ENCODE peak calls at places on chromosomes 3 and 15, in seven cellular contexts. D is naive thymus-derived CD4-positive, alpha-beta T cell; S is body of pancreas; J is endothelial cell of umbilical vein; L is astrocyte of the spinal cord; T is cardiac muscle cell; K is effector memory CD4-positive, alpha-beta T cell. M is an unnamed sample.

GRCh38 chr3:15666277-15666676 is 64.7 kb downstream of the BTD start:
- DNase-seq in S (no peak), D (no peak), L (no peak), K (no peak), J (no peak), T (no peak), M (no peak)

GRCh38 chr3:53170325-53171108 is 9.5 kb downstream of the PRKCD start:
- DNase-seq in S (no peak), D (no peak), L (no peak), T (peak; percentile 20), J (no peak), K (no peak), M (no peak)

GRCh38 chr15:83039206-83039605 is 27.8 kb upstream of the C15orf40 start:
- DNase-seq in K (no peak), J (no peak), D (no peak), T (no peak), L (no peak), S (no peak), M (no peak)

GRCh38 chr15:63331456-63331855 is 50.2 kb downstream of the CA12 start:
- DNase-seq in T (peak; percentile 11), L (peak; percentile 14), S (no peak), J (no peak), D (no peak), K (no peak), M (no peak)

GRCh38 chr3:132709761-132710160 is 12.4 kb downstream of the NPHP3 start:
- DNase-seq in L (no peak), S (no peak), K (no peak), J (no peak), T (peak; percentile 50), D (no peak), M (no peak)

GRCh38 chr3:8724108-8724752 is 9.4 kb upstream of the CAV3 start:
- DNase-seq in J (no peak), D (no peak), T (no peak), K (no peak), L (no peak), S (no peak), M (no peak)

GRCh38 chr3:139830817-139831216 is 104.2 kb upstream of the CLSTN2 start:
- DNase-seq in K (no peak), J (no peak), T (no peak), S (peak; percentile 37), L (no peak), D (no peak), M (no peak)

GRCh38 chr3:134030801-134031619 is 1.3 kb upstream of the SLCO2A1 start:
- DNase-seq in K (no peak), J (no peak), S (no peak), D (no peak), T (no peak), L (no peak), M (no peak)

GRCh38 chr3:24287728-24288450 is 206.8 kb downstream of the THRB start:
- DNase-seq in K (no peak), J (peak; percentile 32), S (peak; percentile 28), T (no peak), L (no peak), D (no peak), M (peak; percentile 45)

GRCh38 chr3:182793663-182794454 is 555 bp downstream of the ATP11B start:
- DNase-seq in T (peak; percentile 56), S (peak; percentile 61), L (peak; percentile 48), J (peak; percentile 42), D (peak; percentile 64), K (peak; percentile 24), M (peak; percentile 56)

GRCh38 chr3:159378391-159378790 is 576.5 kb downstream of the MFSD1 start:
- DNase-seq in D (no peak), S (no peak), K (no peak), L (no peak), J (no peak), T (no peak), M (no peak)

GRCh38 chr3:135314227-135314626 is 519.2 kb downstream of the EPHB1 start:
- DNase-seq in S (no peak), D (no peak), T (no peak), L (no peak), K (no peak), J (no peak), M (no peak)

GRCh38 chr15:70199601-70200000 is 101.9 kb upstream of the TLE3 start:
- DNase-seq in T (no peak), K (no peak), S (no peak), L (no peak), D (no peak), J (no peak), M (no peak)

GRCh38 chr3:140384876-140385275 is 293.0 kb upstream of the TRIM42 start:
- DNase-seq in S (no peak), L (no peak), T (no peak), K (no peak), D (no peak), J (no peak), M (no peak)

GRCh38 chr15:40122239-40122638 is 13.6 kb upstream of the BMF start:
- DNase-seq in K (no peak), L (no peak), D (no peak), S (no peak), J (no peak), T (no peak), M (no peak)

GRCh38 chr15:77944002-77944867 is 133.3 kb downstream of the TBC1D2B start:
- DNase-seq in J (peak; percentile 82), T (peak; percentile 89), K (no peak), L (peak; percentile 66), D (no peak), S (peak; percentile 90), M (peak; percentile 91)

GRCh38 chr3:47261301-47261700 is 21.3 kb downstream of the KIF9 start:
- DNase-seq in T (no peak), J (no peak), D (no peak), S (no peak), K (no peak), L (no peak), M (peak; percentile 8)

GRCh38 chr3:153614563-153614962 is 452.5 kb downstream of the RAP2B start:
- DNase-seq in J (peak; percentile 62), T (peak; percentile 76), L (peak; percentile 62), S (no peak), K (no peak), D (no peak), M (peak; percentile 1)

GRCh38 chr3:32384938-32385337 is 6.7 kb upstream of the CMTM7 start:
- DNase-seq in T (peak; percentile 89), L (peak; percentile 56), S (no peak), J (no peak), D (no peak), K (no peak), M (no peak)

GRCh38 chr3:177724020-177724638 is 526.8 kb upstream of the TBL1XR1 start:
- DNase-seq in S (peak; percentile 37), K (no peak), T (peak; percentile 59), D (no peak), J (peak; percentile 44), L (no peak), M (peak; percentile 30)

DNA sequence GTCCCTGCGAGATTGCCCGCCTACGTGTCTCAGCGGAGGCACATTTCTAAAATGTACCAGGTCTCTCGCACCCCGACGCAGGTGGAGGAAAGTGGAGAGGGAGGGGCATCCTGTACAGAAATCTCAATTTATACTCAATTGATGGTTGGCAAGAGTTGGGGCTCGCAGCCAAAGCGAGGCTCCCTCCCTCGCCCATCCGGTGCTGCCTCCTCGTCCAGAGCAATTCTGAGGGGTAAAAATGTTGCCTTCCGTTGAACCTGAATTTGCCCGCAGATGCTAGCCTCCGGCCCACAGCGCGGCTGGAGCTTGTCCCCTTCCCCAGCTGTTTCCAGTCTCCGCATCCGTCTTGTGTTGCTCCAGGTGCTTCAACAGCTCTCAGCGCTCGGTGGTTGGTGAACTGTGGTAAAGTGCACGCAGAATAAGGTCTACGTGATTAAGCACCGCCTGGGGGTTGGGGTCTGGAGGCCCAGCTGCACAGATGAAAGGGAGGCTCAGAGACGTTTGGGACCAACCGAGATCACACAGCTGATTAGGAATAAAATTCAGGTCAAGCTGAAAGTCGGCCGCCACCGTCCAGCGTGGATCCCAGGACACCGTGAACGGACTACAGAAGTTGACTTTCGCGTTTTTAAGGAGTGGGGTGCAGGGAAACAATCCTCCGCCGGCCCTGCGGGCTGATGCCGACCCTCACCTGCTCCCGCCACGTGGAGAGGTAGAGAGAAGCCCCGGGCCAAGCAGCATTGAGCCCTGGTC is 841 bp upstream of the POLG start:
- DNase-seq in D (no peak), K (no peak), T (no peak), S (no peak), L (no peak), J (peak; percentile 52), M (no peak)
- H3K4me3 ChIP-seq in D (peak overlapping the region; percentile 91), K (peak overlapping the region; percentile 73), T (peak overlapping the region; percentile 38), S (no peak overlapping the region), L (peak overlapping the region; percentile 53), J (peak overlapping the region; percentile 17), M (peak overlapping the region; percentile 31)

DNA sequence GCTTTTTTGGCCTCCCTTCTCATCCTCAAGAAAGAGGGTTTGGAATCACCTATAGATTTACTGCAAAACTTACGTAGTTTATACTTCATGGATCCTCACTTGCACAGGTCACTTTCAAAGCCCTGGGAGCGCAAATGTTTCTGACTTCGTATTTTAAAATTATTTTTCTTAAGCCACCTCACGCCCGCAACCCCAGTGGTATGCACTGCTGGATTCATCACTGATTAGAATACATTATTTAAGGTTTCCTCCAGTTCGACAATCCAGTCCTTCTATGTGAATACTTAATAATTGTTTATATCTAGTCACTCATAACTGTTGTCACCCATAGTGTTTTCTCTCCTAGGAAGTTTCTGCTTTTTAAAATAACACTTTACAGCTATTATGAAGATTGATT is 339.9 kb downstream of the CHL1 start:
- DNase-seq in S (no peak), J (no peak), T (no peak), D (no peak), K (no peak), L (no peak), M (no peak)
- H3K4me3 ChIP-seq in S (no peak overlapping the region), J (no peak overlapping the region), T (peak overlapping the region; percentile 21), D (no peak overlapping the region), K (no peak overlapping the region), L (peak overlapping the region; percentile 33), M (peak overlapping the region; percentile 58)

GRCh38 chr15:30059771-30060170 is 23.0 kb upstream of the GOLGA8J start:
- DNase-seq in T (no peak), K (no peak), D (no peak), J (no peak), L (no peak), S (no peak), M (no peak)

DNA sequence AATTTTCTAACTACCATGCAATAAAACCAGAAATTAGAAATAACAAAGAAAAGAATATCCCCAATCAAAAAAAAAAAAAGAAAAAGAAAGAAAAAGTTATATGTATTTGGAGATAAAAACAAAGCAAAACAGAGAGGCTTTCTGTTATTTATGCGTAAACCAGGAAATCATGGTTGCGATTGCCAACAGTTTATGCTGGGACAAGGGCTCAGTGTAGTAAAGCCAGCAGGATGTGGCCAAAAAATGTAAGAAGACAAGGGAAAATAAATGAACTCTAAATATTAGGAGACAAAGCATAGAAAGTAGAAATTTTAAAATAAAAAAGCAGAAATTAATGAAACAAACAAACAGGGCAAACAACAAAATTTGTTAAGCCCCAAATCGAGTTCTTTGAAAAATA is 27.2 kb upstream of the GOLGA8J start:
- DNase-seq in S (no peak), K (no peak), T (no peak), L (no peak), J (no peak), D (no peak), M (no peak)
- H3K4me3 ChIP-seq in S (no peak overlapping the region), K (no peak overlapping the region), T (no peak overlapping the region), L (no peak overlapping the region), J (no peak overlapping the region), D (no peak overlapping the region), M (no peak overlapping the region)

DNA sequence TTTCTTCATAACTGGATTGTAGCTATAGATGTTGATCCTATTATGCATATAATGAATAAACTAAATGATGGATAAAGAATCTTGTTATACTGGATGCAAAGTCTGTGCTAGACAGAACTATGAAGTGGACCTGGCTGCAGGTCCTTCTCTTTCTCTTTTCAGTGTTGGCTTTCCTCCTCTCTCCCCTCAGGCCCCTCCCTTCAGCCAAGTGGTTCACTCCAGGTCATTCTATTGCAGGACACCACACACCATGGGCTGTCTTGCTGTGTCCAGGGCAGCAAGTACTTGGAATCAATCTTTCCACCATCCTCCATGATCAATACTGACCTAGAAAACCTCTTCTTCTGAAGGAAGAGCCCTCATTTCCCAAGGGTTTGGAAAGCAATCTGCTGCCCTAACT is 20.3 kb downstream of the EIF4E3 start:
- DNase-seq in T (no peak), D (no peak), S (no peak), J (no peak), K (no peak), L (no peak), M (no peak)
- H3K4me3 ChIP-seq in T (no peak overlapping the region), D (no peak overlapping the region), S (no peak overlapping the region), J (no peak overlapping the region), K (no peak overlapping the region), L (no peak overlapping the region), M (no peak overlapping the region)

M was measured in MG63.